ENCODE peak calls at places on chromosomes 12 and 14, in seven cellular contexts. D is Caco-2, G is upper lobe of right lung, J is pancreas, O is brain microvascular endothelial cell, R is bronchial epithelial cell, A is PC-3. E is an unnamed sample.
A peak's percentile ranks its signal among the peaks of the same experiment; 100 is the strongest.

GRCh38 chr14:21913759-21914158 is 240.1 kb upstream of the OR4E1 start:
- DNase-seq in D (peak; percentile 79), A (peak; percentile 90), R (peak; percentile 82), O (peak; percentile 86), G (no peak), J (no peak), E (peak; percentile 42)

GRCh38 chr14:104393898-104394605 is 185.5 kb upstream of the C14orf180 start:
- DNase-seq in A (no peak), J (peak; percentile 50), R (no peak), G (peak; percentile 68), O (no peak), D (no peak), E (no peak)

GRCh38 chr12:34286483-34286882 is 264.2 kb downstream of the ALG10 start:
- DNase-seq in G (no peak), A (no peak), R (no peak), O (no peak), D (no peak), J (no peak), E (no peak)

GRCh38 chr14:71720978-71721624 is 211.1 kb upstream of the RGS6 start:
- DNase-seq in R (peak; percentile 95), D (peak; percentile 57), J (no peak), G (no peak), O (peak; percentile 82), A (peak; percentile 74), E (peak; percentile 71)

GRCh38 chr14:63893701-63894458 is 41.1 kb downstream of the SYNE2 start:
- DNase-seq in D (no peak), A (no peak), O (peak; percentile 78), R (peak; percentile 21), J (no peak), G (no peak), E (no peak)

GRCh38 chr14:95113476-95113875 is 43.9 kb downstream of the DICER1 start:
- DNase-seq in D (no peak), R (no peak), G (no peak), A (no peak), J (no peak), O (no peak), E (no peak)

GRCh38 chr14:89915114-89915878 is 39.2 kb downstream of the EFCAB11 start:
- DNase-seq in G (no peak), D (peak; percentile 38), O (peak; percentile 86), J (no peak), A (peak; percentile 86), R (peak; percentile 67), E (peak; percentile 35)

GRCh38 chr12:30977124-30977523 is 50.6 kb downstream of the TSPAN11 start:
- DNase-seq in O (no peak), A (no peak), J (no peak), D (no peak), R (no peak), G (no peak), E (no peak)

GRCh38 chr14:29664515-29664914 is 263.1 kb downstream of the PRKD1 start:
- DNase-seq in O (no peak), D (no peak), A (no peak), J (no peak), R (no peak), G (no peak), E (no peak)

GRCh38 chr12:132284071-132284492 is 45.3 kb downstream of the GALNT9 start:
- DNase-seq in D (no peak), R (no peak), J (no peak), O (peak; percentile 39), A (peak; percentile 62), G (no peak), E (peak; percentile 44)

GRCh38 chr14:59897757-59898383 is 22.1 kb upstream of the LRRC9 start:
- DNase-seq in A (peak; percentile 87), D (peak; percentile 36), G (no peak), J (no peak), R (peak; percentile 34), O (peak; percentile 20), E (peak; percentile 53)

GRCh38 chr14:102221026-102221425 is 81.3 kb downstream of the WDR20 start:
- DNase-seq in J (no peak), G (no peak), R (peak; percentile 48), A (peak; percentile 77), O (peak; percentile 46), D (no peak), E (no peak)

GRCh38 chr12:18153826-18154225 is 63.8 kb upstream of the RERGL start:
- DNase-seq in R (no peak), J (no peak), G (no peak), O (no peak), D (no peak), A (no peak), E (peak; percentile 34)

GRCh38 chr12:34406228-34406995 is 384.1 kb downstream of the ALG10 start:
- DNase-seq in O (no peak), A (no peak), J (peak; percentile 19), D (peak; percentile 26), R (no peak), G (peak; percentile 50), E (peak; percentile 0)

GRCh38 chr12:55847603-55848329 is 5.0 kb upstream of the MMP19 start:
- DNase-seq in R (peak; percentile 95), O (peak; percentile 100), G (peak; percentile 89), D (no peak), J (no peak), A (peak; percentile 23), E (no peak)

GRCh38 chr12:32828120-32828519 is 68.5 kb downstream of the PKP2 start:
- DNase-seq in G (no peak), D (no peak), R (no peak), O (no peak), J (no peak), A (no peak), E (no peak)

GRCh38 chr12:70849265-70849960 is 71.1 kb downstream of the PTPRR start:
- DNase-seq in O (peak; percentile 0), G (no peak), J (no peak), D (no peak), A (peak; percentile 61), R (peak; percentile 41), E (no peak)

GRCh38 chr12:52495385-52495784 is 2.3 kb upstream of the KRT6A start:
- DNase-seq in G (no peak), A (peak; percentile 75), D (no peak), O (no peak), R (peak; percentile 77), J (no peak), E (no peak)

GRCh38 chr14:61355892-61356325 is 34.5 kb downstream of the PRKCH start:
- DNase-seq in A (peak; percentile 100), O (peak; percentile 69), J (no peak), G (no peak), R (peak; percentile 99), D (peak; percentile 73), E (no peak)

GRCh38 chr12:113712481-113712880 is 240.8 kb upstream of the LHX5 start:
- DNase-seq in A (no peak), G (no peak), O (no peak), R (no peak), J (no peak), D (no peak), E (no peak)

GRCh38 chr14:68708343-68708742 is 84.5 kb downstream of the ZFP36L1 start:
- DNase-seq in A (no peak), O (no peak), G (no peak), D (no peak), J (no peak), R (no peak), E (no peak)

GRCh38 chr14:70096866-70097265 is 91.9 kb downstream of the SLC8A3 start:
- DNase-seq in D (no peak), O (peak; percentile 22), J (no peak), G (no peak), R (peak; percentile 22), A (peak; percentile 33), E (peak; percentile 23)

GRCh38 chr12:64912501-64912900 is 88.1 kb downstream of the TBC1D30 start:
- DNase-seq in A (peak; percentile 78), R (peak; percentile 21), D (no peak), G (no peak), J (no peak), O (no peak), E (no peak)

GRCh38 chr14:101925152-101925551 is 39.2 kb upstream of the DYNC1H1 start:
- DNase-seq in O (no peak), A (no peak), D (no peak), R (no peak), G (no peak), J (peak; percentile 41), E (no peak)

GRCh38 chr12:27817761-27818160 is 37.7 kb upstream of the MANSC4 start:
- DNase-seq in D (no peak), G (no peak), J (no peak), A (no peak), O (no peak), R (no peak), E (no peak)
- H3K4me3 ChIP-seq in D (no peak overlapping the region), G (no peak overlapping the region), J (no peak overlapping the region), A (no peak overlapping the region), O (no peak overlapping the region), R (no peak overlapping the region), E (no peak overlapping the region)

DNA sequence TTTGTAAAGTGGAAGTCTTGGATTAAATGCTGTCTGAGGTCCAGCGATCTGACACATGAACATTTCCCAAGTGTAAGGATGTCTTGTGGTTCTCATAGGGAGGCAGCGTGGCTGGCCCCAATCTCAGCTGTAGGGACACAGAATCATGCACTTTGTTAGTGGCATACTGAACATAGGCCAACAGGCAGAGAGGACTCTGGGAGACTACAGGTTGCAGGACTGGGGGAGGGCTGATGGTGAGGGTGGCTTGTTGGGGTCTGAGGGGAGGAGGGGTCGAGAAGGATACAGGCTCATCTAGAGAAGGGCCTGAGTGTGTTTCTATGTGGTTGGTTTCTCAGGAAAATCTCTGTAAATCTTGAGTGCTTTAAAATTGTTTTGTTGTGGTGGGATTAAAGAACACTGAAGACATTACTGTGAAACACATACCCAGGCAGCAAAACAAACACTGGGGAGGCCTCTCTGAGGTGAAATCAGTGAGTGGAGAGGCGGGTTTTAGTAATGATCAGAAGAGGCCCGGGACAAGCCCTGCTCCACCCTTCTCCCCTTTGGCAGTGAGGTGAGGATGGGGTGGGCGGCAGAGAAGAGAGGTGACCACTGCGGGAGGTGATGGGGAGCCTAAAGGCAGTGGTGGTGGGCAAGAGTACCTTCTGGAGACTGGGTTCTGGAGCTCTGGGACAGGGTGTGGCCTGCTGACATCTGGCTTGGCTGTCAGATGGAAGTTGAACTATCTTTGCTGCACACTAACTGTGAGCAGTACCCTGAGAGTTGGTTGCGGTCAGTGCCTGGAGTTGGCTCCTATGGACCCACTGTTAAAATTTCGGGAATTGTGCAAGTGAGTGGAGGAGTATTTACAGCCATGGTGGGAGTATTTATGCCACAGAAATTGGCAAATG is 3.3 kb downstream of the NYNRIN start:
- DNase-seq in D (no peak), A (no peak), R (no peak), J (no peak), O (no peak), G (no peak), E (no peak)
- H3K4me3 ChIP-seq in D (no peak overlapping the region), A (no peak overlapping the region), R (no peak overlapping the region), J (no peak overlapping the region), O (no peak overlapping the region), G (no peak overlapping the region), E (no peak overlapping the region)

GRCh38 chr14:41875113-41875512 is 268.4 kb downstream of the LRFN5 start:
- DNase-seq in J (no peak), A (no peak), R (no peak), D (no peak), O (no peak), G (no peak), E (no peak)
- H3K4me3 ChIP-seq in J (no peak overlapping the region), A (no peak overlapping the region), R (no peak overlapping the region), D (no peak overlapping the region), O (no peak overlapping the region), G (no peak overlapping the region), E (no peak overlapping the region)

DNA sequence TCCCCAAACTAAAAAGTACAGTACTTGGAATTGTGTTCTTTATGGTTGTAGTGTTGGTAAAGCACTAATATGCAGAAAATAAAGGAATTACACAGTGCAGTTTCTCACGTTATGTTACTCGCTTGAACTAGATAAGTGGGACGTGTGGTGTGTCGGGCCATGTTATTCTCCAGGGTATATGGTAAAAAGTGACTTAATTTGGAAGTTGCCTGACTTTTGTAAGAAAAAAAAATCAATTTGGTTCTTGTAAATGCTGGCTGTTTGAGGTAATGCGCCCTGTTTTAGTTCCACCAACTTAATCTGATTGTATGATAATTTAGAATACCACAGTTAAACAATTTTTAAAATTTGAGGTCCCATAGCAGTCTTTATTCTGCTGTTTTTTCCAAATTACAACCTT is 4.1 kb downstream of the ARF6 start:
- DNase-seq in J (no peak), D (no peak), G (no peak), A (no peak), O (no peak), R (no peak), E (no peak)
- H3K4me3 ChIP-seq in J (no peak overlapping the region), D (no peak overlapping the region), G (peak overlapping the region; percentile 86), A (peak overlapping the region; percentile 91), O (peak overlapping the region; percentile 96), R (peak overlapping the region; percentile 97), E (no peak overlapping the region)

E was measured in WERI-Rb-1.